ENCODE peak calls at places on chromosomes 3 and 15, in ten cellular contexts. One of them, this sample, is unnamed.

GRCh38 chr3:172317984-172318383 is 130.3 kb downstream of the GHSR start:
- DNase-seq in breast epithelium: peak; percentile 44
- DNase-seq in endothelial cell of umbilical vein: peak; percentile 94
- DNase-seq in HCT116: peak; percentile 46
- DNase-seq in HepG2: no peak
- DNase-seq in suprapubic skin: no peak
- DNase-seq in H1: no peak
- DNase-seq in sigmoid colon: peak; percentile 73
- DNase-seq in stomach: no peak
- DNase-seq in K562: no peak
- DNase-seq in this sample: no peak

GRCh38 chr15:74387141-74387541 is 19.7 kb upstream of the CYP11A1 start:
- DNase-seq in breast epithelium: peak; percentile 52
- DNase-seq in endothelial cell of umbilical vein: no peak
- DNase-seq in K562: no peak
- DNase-seq in HepG2: no peak
- DNase-seq in stomach: no peak
- DNase-seq in sigmoid colon: no peak
- DNase-seq in HCT116: no peak
- DNase-seq in H1: no peak
- DNase-seq in suprapubic skin: no peak
- DNase-seq in this sample: no peak

GRCh38 chr3:106814231-106814630 is 563.0 kb upstream of the CCDC54 start:
- DNase-seq in K562: no peak
- DNase-seq in HepG2: no peak
- DNase-seq in H1: no peak
- DNase-seq in endothelial cell of umbilical vein: no peak
- DNase-seq in suprapubic skin: no peak
- DNase-seq in breast epithelium: no peak
- DNase-seq in stomach: no peak
- DNase-seq in sigmoid colon: no peak
- DNase-seq in HCT116: no peak
- DNase-seq in this sample: no peak

GRCh38 chr3:171640520-171641412 is 169.5 kb downstream of the PLD1 start:
- DNase-seq in HepG2: peak; percentile 25
- DNase-seq in K562: peak; percentile 32
- DNase-seq in suprapubic skin: no peak
- DNase-seq in sigmoid colon: no peak
- DNase-seq in stomach: no peak
- DNase-seq in breast epithelium: peak; percentile 48
- DNase-seq in HCT116: no peak
- DNase-seq in endothelial cell of umbilical vein: peak; percentile 26
- DNase-seq in H1: no peak
- DNase-seq in this sample: no peak

GRCh38 chr3:24167468-24167867 is 222.4 kb downstream of the NR1D2 start:
- DNase-seq in sigmoid colon: no peak
- DNase-seq in breast epithelium: no peak
- DNase-seq in HCT116: no peak
- DNase-seq in stomach: no peak
- DNase-seq in suprapubic skin: no peak
- DNase-seq in endothelial cell of umbilical vein: no peak
- DNase-seq in H1: no peak
- DNase-seq in HepG2: no peak
- DNase-seq in K562: no peak
- DNase-seq in this sample: no peak

GRCh38 chr3:112974894-112975293 is at the start of gene CD200R1:
- DNase-seq in breast epithelium: no peak
- DNase-seq in suprapubic skin: no peak
- DNase-seq in sigmoid colon: no peak
- DNase-seq in K562: no peak
- DNase-seq in HCT116: no peak
- DNase-seq in HepG2: no peak
- DNase-seq in stomach: no peak
- DNase-seq in H1: no peak
- DNase-seq in endothelial cell of umbilical vein: no peak
- DNase-seq in this sample: no peak

GRCh38 chr15:75891895-75892294 is 11.8 kb upstream of the FBXO22 start:
- DNase-seq in HepG2: peak; percentile 48
- DNase-seq in sigmoid colon: no peak
- DNase-seq in H1: no peak
- DNase-seq in K562: no peak
- DNase-seq in HCT116: no peak
- DNase-seq in suprapubic skin: no peak
- DNase-seq in stomach: no peak
- DNase-seq in breast epithelium: no peak
- DNase-seq in endothelial cell of umbilical vein: peak; percentile 90
- DNase-seq in this sample: no peak

GRCh38 chr3:194961555-194961954 is 275.9 kb downstream of the FAM43A start:
- DNase-seq in sigmoid colon: peak; percentile 30
- DNase-seq in H1: no peak
- DNase-seq in K562: no peak
- DNase-seq in endothelial cell of umbilical vein: no peak
- DNase-seq in HepG2: no peak
- DNase-seq in breast epithelium: no peak
- DNase-seq in stomach: peak; percentile 22
- DNase-seq in HCT116: no peak
- DNase-seq in suprapubic skin: peak; percentile 29
- DNase-seq in this sample: no peak

GRCh38 chr3:98010194-98010882 is 24.8 kb downstream of the GABRR3 start:
- DNase-seq in suprapubic skin: no peak
- DNase-seq in endothelial cell of umbilical vein: no peak
- DNase-seq in H1: no peak
- DNase-seq in sigmoid colon: no peak
- DNase-seq in HepG2: peak; percentile 96
- DNase-seq in breast epithelium: no peak
- DNase-seq in stomach: no peak
- DNase-seq in HCT116: no peak
- DNase-seq in K562: peak; percentile 9
- DNase-seq in this sample: no peak

GRCh38 chr3:18778094-18778493 is 353.0 kb upstream of the SATB1 start:
- DNase-seq in HCT116: no peak
- DNase-seq in HepG2: no peak
- DNase-seq in sigmoid colon: no peak
- DNase-seq in suprapubic skin: no peak
- DNase-seq in stomach: no peak
- DNase-seq in breast epithelium: no peak
- DNase-seq in H1: no peak
- DNase-seq in endothelial cell of umbilical vein: no peak
- DNase-seq in K562: no peak
- DNase-seq in this sample: no peak

GRCh38 chr3:43198791-43199644 is 87.3 kb upstream of the SNRK start:
- DNase-seq in breast epithelium: no peak
- DNase-seq in sigmoid colon: no peak
- DNase-seq in endothelial cell of umbilical vein: peak; percentile 61
- DNase-seq in HCT116: no peak
- DNase-seq in H1: no peak
- DNase-seq in HepG2: no peak
- DNase-seq in K562: no peak
- DNase-seq in stomach: no peak
- DNase-seq in suprapubic skin: no peak
- DNase-seq in this sample: no peak

GRCh38 chr3:99901200-99901926 is 83.7 kb downstream of the CMSS1 start:
- DNase-seq in sigmoid colon: no peak
- DNase-seq in suprapubic skin: no peak
- DNase-seq in HepG2: peak; percentile 94
- DNase-seq in breast epithelium: no peak
- DNase-seq in HCT116: peak; percentile 77
- DNase-seq in endothelial cell of umbilical vein: peak; percentile 92
- DNase-seq in K562: no peak
- DNase-seq in H1: no peak
- DNase-seq in stomach: no peak
- DNase-seq in this sample: no peak
- TF ChIP-seq POLR2A in sigmoid colon: no peak
- TF ChIP-seq POLR2A in suprapubic skin: no peak
- TF ChIP-seq POLR2A in HepG2: no peak
- TF ChIP-seq POLR2A in breast epithelium: no peak
- TF ChIP-seq POLR2A in HCT116: no peak
- TF ChIP-seq POLR2A in endothelial cell of umbilical vein: no peak
- TF ChIP-seq POLR2A in K562: no peak
- TF ChIP-seq POLR2A in H1: no peak
- TF ChIP-seq POLR2A in stomach: no peak
- TF ChIP-seq POLR2A in this sample: no peak

GRCh38 chr15:69760263-69760855 is 307.7 kb downstream of the RPLP1 start:
- DNase-seq in breast epithelium: no peak
- DNase-seq in HepG2: no peak
- DNase-seq in endothelial cell of umbilical vein: no peak
- DNase-seq in H1: no peak
- DNase-seq in sigmoid colon: no peak
- DNase-seq in stomach: no peak
- DNase-seq in K562: no peak
- DNase-seq in HCT116: no peak
- DNase-seq in suprapubic skin: no peak
- DNase-seq in this sample: no peak

GRCh38 chr15:69762373-69763148 is 309.9 kb downstream of the RPLP1 start:
- DNase-seq in suprapubic skin: no peak
- DNase-seq in stomach: no peak
- DNase-seq in breast epithelium: no peak
- DNase-seq in H1: no peak
- DNase-seq in endothelial cell of umbilical vein: no peak
- DNase-seq in K562: peak; percentile 3
- DNase-seq in HepG2: peak; percentile 8
- DNase-seq in HCT116: peak; percentile 26
- DNase-seq in sigmoid colon: no peak
- DNase-seq in this sample: no peak

GRCh38 chr15:69758291-69758771 is 305.7 kb downstream of the RPLP1 start:
- DNase-seq in sigmoid colon: no peak
- DNase-seq in K562: no peak
- DNase-seq in HCT116: no peak
- DNase-seq in breast epithelium: no peak
- DNase-seq in H1: no peak
- DNase-seq in endothelial cell of umbilical vein: peak; percentile 28
- DNase-seq in suprapubic skin: no peak
- DNase-seq in stomach: no peak
- DNase-seq in HepG2: no peak
- DNase-seq in this sample: no peak

GRCh38 chr15:69758810-69759410 is 306.3 kb downstream of the RPLP1 start:
- DNase-seq in K562: peak; percentile 4
- DNase-seq in HCT116: no peak
- DNase-seq in sigmoid colon: no peak
- DNase-seq in HepG2: no peak
- DNase-seq in stomach: peak; percentile 64
- DNase-seq in breast epithelium: peak; percentile 25
- DNase-seq in endothelial cell of umbilical vein: peak; percentile 27
- DNase-seq in H1: no peak
- DNase-seq in suprapubic skin: no peak
- DNase-seq in this sample: peak; percentile 37

DNA sequence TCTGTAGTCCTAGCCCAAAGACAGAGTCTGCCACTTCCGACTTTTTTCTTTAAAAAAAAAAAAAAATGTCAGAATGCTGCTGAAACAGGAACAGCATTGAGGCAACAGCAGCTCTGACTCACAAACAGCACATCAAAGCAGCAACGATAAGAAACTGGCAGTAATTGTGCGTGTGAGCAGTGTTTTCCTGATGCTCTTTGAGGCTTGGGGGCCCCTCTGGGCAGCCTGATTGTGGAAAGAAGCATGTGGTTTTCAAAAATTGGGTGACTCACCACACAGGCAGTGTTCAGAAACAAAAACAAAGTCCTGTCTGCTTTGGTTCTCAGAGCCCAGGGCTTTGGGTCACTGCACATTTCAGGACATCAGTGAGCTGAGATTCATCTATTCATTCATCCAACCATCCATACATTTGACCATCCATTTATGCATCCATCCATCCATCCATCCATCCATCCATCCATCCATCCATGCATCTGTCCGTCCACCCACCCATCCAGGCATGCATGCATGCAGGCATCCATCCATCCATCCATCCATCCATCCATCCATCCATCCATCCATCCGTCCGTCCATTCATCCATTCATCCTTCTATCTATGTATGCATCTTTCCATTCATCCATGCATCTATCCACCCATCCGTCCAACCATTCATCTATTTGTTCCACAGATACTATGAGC is 308.4 kb downstream of the RPLP1 start:
- DNase-seq in HCT116: peak; percentile 86
- DNase-seq in breast epithelium: peak; percentile 25
- DNase-seq in H1: no peak
- DNase-seq in K562: peak; percentile 6
- DNase-seq in sigmoid colon: peak; percentile 81
- DNase-seq in HepG2: peak; percentile 48
- DNase-seq in stomach: peak; percentile 54
- DNase-seq in endothelial cell of umbilical vein: peak; percentile 97
- DNase-seq in suprapubic skin: no peak
- DNase-seq in this sample: peak; percentile 37
- TF ChIP-seq POLR2AphosphoS5 in HCT116: peak; percentile 38
- TF ChIP-seq POLR2AphosphoS5 in breast epithelium: no peak
- TF ChIP-seq POLR2AphosphoS5 in H1: no peak
- TF ChIP-seq POLR2AphosphoS5 in K562: no peak
- TF ChIP-seq POLR2AphosphoS5 in sigmoid colon: no peak
- TF ChIP-seq POLR2AphosphoS5 in HepG2: no peak
- TF ChIP-seq POLR2AphosphoS5 in stomach: no peak
- TF ChIP-seq POLR2AphosphoS5 in endothelial cell of umbilical vein: peak; percentile 92
- TF ChIP-seq POLR2AphosphoS5 in suprapubic skin: no peak
- TF ChIP-seq POLR2AphosphoS5 in this sample: no peak

DNA sequence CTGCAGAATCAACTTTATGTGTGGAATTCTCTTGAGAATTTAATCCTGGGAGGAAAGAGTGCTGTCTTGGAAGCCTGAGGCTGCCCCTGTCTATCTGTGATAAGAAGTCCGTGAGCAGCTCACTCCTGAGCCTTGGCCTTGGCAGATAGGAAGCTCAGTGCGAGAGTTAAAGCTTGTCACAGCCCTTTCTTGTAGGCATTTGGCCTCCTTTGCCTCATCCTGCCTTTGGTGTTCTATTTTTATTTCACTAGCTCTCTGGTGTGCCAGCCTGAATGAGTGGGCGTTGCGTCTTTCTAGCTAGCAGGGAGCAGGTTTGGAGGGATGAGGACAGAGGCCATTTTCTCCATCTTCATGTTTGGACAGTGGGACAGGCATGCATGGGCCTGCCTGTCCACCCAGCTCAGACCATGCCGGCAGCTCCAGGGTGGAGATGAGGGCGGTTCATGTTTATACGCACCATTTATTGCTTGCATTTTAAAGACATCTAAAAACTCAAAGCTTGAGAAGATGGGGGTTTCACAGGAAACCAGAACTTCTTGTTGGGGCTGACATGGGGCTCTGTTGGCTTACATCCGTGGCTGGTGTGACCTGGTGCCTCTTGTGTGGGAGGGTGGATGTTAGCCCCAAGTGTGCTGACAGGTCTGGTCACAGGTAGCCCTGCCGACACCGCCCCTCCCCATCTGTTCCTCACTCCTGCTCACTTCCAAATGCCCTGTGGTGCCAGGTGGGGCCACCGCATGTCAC is 29.8 kb downstream of the IRAK2 start:
- DNase-seq in suprapubic skin: no peak
- DNase-seq in breast epithelium: peak; percentile 80
- DNase-seq in sigmoid colon: no peak
- DNase-seq in stomach: no peak
- DNase-seq in endothelial cell of umbilical vein: no peak
- DNase-seq in HepG2: no peak
- DNase-seq in K562: peak; percentile 83
- DNase-seq in HCT116: no peak
- DNase-seq in H1: no peak
- DNase-seq in this sample: no peak
- TF ChIP-seq POLR2A in suprapubic skin: no peak
- TF ChIP-seq POLR2A in breast epithelium: no peak
- TF ChIP-seq POLR2A in sigmoid colon: no peak
- TF ChIP-seq POLR2A in stomach: no peak
- TF ChIP-seq POLR2A in endothelial cell of umbilical vein: no peak
- TF ChIP-seq POLR2A in HepG2: no peak
- TF ChIP-seq POLR2A in K562: no peak
- TF ChIP-seq POLR2A in HCT116: no peak
- TF ChIP-seq POLR2A in H1: no peak
- TF ChIP-seq POLR2A in this sample: no peak

GRCh38 chr3:64451283-64452012 is 226.2 kb upstream of the PRICKLE2 start:
- DNase-seq in stomach: no peak
- DNase-seq in K562: no peak
- DNase-seq in H1: no peak
- DNase-seq in breast epithelium: no peak
- DNase-seq in endothelial cell of umbilical vein: no peak
- DNase-seq in HCT116: no peak
- DNase-seq in suprapubic skin: no peak
- DNase-seq in HepG2: no peak
- DNase-seq in sigmoid colon: no peak
- DNase-seq in this sample: no peak
- TF ChIP-seq POLR2AphosphoS5 in stomach: no peak
- TF ChIP-seq POLR2AphosphoS5 in K562: no peak
- TF ChIP-seq POLR2AphosphoS5 in H1: no peak
- TF ChIP-seq POLR2AphosphoS5 in breast epithelium: no peak
- TF ChIP-seq POLR2AphosphoS5 in endothelial cell of umbilical vein: no peak
- TF ChIP-seq POLR2AphosphoS5 in HCT116: no peak
- TF ChIP-seq POLR2AphosphoS5 in suprapubic skin: no peak
- TF ChIP-seq POLR2AphosphoS5 in HepG2: no peak
- TF ChIP-seq POLR2AphosphoS5 in sigmoid colon: no peak
- TF ChIP-seq POLR2AphosphoS5 in this sample: no peak

This sample was measured in GM12891.